ENCODE peak calls at places on chromosomes 16 and 17, in nine cellular contexts. E, A, L, X, I, K, Z, U and C are unnamed samples.
A peak's percentile ranks its signal among the peaks of the same experiment; 100 is the strongest.

GRCh38 chr16:68345351-68345810 is 34.6 kb downstream of the PRMT7 start:
- DNase-seq in E (no peak), A (no peak), L (no peak), X (no peak), I (no peak), K (no peak), Z (no peak), U (no peak), C (no peak)

GRCh38 chr16:57741660-57742191 is 6.2 kb downstream of the KATNB1 start:
- DNase-seq in E (no peak), A (no peak), L (no peak), X (no peak), I (peak; percentile 54), K (no peak), Z (no peak), U (no peak), C (peak; percentile 28)

GRCh38 chr16:11572301-11572995 is 14.3 kb downstream of the LITAF start:
- DNase-seq in E (no peak), A (no peak), L (no peak), X (no peak), I (no peak), K (no peak), Z (no peak), U (no peak), C (no peak)

GRCh38 chr17:40109471-40109824 is 9.1 kb upstream of the NR1D1 start:
- DNase-seq in E (no peak), A (no peak), L (no peak), X (no peak), I (no peak), K (no peak), Z (no peak), U (no peak), C (no peak)

GRCh38 chr16:83901101-83901500 is 2.2 kb downstream of the MLYCD start:
- DNase-seq in E (peak; percentile 16), A (peak; percentile 11), L (no peak), X (no peak), I (no peak), K (no peak), Z (no peak), U (no peak), C (no peak)

GRCh38 chr17:29563816-29564215 is 3.0 kb downstream of the ABHD15 start:
- DNase-seq in E (no peak), A (no peak), L (no peak), X (no peak), I (no peak), K (no peak), Z (no peak), U (no peak), C (no peak)

GRCh38 chr16:23274968-23275367 is 27.1 kb upstream of the SCNN1B start:
- DNase-seq in E (no peak), A (peak; percentile 40), L (no peak), X (no peak), I (no peak), K (no peak), Z (no peak), U (no peak), C (peak; percentile 48)

GRCh38 chr16:51095114-51095872 is 55.8 kb downstream of the SALL1 start:
- DNase-seq in E (no peak), A (no peak), L (no peak), X (no peak), I (no peak), K (no peak), Z (no peak), U (no peak), C (no peak)

GRCh38 chr16:28838558-28838918 is 7.6 kb downstream of the TUFM start:
- DNase-seq in E (no peak), A (no peak), L (no peak), X (no peak), I (no peak), K (no peak), Z (no peak), U (no peak), C (no peak)

GRCh38 chr16:28836761-28837064 is 9.4 kb downstream of the TUFM start:
- DNase-seq in E (no peak), A (no peak), L (no peak), X (no peak), I (no peak), K (no peak), Z (no peak), U (no peak), C (no peak)

GRCh38 chr16:28839899-28840298 is 6.2 kb downstream of the TUFM start:
- DNase-seq in E (no peak), A (no peak), L (no peak), X (no peak), I (no peak), K (no peak), Z (no peak), U (no peak), C (no peak)

GRCh38 chr16:28837672-28838557 is 8.2 kb downstream of the TUFM start:
- DNase-seq in E (no peak), A (no peak), L (no peak), X (no peak), I (no peak), K (no peak), Z (no peak), U (no peak), C (no peak)

DNA sequence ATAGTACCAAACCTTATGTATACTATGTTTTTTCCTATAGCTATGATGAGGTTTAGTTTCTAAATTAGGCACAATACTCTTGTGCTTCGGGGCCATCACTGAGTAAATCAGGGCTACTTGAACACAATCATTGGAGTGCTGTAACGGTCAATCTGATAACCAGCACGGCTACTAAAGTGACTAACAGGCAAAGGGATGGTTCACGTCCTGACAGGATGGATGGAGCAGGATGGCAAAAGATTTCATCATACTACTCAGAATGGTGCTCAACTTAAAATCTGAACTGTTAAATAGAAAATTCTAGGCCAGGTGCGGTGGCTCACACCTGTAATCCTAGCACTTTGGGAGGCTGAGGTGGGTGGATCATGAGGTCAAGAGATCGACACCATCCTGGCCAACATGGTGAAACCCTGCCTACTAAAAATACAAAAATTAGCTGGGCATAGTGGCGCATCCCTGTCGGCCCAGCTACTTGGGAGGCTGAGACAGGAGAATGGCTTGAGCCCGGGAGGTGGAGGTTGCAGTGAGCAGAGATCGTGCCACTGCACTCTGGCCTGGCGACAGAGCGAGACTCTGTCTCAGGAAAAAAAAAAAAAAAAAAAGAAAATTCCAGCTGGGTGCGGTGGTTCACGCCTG is 7.0 kb downstream of the TUFM start:
- DNase-seq in E (no peak), A (no peak), L (no peak), X (no peak), I (no peak), K (no peak), Z (no peak), U (peak; percentile 14), C (no peak)
- TF ChIP-seq CTCF in E (no peak), A (no peak), L (no peak), X (no peak), I (no peak), K (no peak), Z (no peak), U (no peak), C (no peak)

GRCh38 chr17:61702450-61702849 is 111.4 kb upstream of the NACA2 start:
- DNase-seq in E (no peak), A (no peak), L (no peak), X (no peak), I (no peak), K (no peak), Z (no peak), U (no peak), C (no peak)

GRCh38 chr17:61709567-61709966 is 118.5 kb upstream of the NACA2 start:
- DNase-seq in E (no peak), A (no peak), L (no peak), X (no peak), I (no peak), K (no peak), Z (no peak), U (no peak), C (no peak)

GRCh38 chr17:61701334-61701733 is 110.3 kb upstream of the NACA2 start:
- DNase-seq in E (no peak), A (no peak), L (no peak), X (no peak), I (no peak), K (no peak), Z (no peak), U (no peak), C (no peak)

GRCh38 chr17:61701978-61702377 is 111.0 kb upstream of the NACA2 start:
- DNase-seq in E (no peak), A (no peak), L (no peak), X (no peak), I (no peak), K (no peak), Z (no peak), U (no peak), C (no peak)

DNA sequence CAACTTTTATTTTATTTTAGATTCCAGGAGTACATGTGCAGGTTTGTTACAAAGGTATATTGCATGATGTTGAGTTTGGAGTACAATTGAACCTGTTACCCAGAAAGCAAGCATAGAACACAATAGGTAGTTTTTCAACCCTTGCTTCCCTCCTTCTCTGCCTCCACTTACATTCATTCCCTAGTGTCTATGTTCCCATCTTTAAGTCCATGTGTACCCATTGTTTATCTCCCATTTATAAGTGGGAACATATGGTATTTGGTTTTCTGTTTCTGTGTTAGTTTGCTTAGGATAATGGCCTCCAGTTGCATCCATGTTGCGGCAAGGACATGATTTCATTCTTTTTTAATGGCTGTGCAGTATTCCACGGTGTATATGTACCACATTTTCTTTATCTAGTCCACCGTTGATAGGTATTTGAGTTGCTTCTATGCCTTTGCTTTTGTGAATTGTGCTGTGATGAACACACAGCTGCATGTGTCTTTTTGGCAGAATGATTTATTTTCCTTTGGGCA is 114.0 kb upstream of the NACA2 start:
- DNase-seq in E (no peak), A (no peak), L (no peak), X (no peak), I (no peak), K (no peak), Z (no peak), U (no peak), C (no peak)
- TF ChIP-seq CTCF in E (no peak), A (no peak), L (no peak), X (no peak), I (no peak), K (no peak), Z (no peak), U (no peak), C (no peak)

DNA sequence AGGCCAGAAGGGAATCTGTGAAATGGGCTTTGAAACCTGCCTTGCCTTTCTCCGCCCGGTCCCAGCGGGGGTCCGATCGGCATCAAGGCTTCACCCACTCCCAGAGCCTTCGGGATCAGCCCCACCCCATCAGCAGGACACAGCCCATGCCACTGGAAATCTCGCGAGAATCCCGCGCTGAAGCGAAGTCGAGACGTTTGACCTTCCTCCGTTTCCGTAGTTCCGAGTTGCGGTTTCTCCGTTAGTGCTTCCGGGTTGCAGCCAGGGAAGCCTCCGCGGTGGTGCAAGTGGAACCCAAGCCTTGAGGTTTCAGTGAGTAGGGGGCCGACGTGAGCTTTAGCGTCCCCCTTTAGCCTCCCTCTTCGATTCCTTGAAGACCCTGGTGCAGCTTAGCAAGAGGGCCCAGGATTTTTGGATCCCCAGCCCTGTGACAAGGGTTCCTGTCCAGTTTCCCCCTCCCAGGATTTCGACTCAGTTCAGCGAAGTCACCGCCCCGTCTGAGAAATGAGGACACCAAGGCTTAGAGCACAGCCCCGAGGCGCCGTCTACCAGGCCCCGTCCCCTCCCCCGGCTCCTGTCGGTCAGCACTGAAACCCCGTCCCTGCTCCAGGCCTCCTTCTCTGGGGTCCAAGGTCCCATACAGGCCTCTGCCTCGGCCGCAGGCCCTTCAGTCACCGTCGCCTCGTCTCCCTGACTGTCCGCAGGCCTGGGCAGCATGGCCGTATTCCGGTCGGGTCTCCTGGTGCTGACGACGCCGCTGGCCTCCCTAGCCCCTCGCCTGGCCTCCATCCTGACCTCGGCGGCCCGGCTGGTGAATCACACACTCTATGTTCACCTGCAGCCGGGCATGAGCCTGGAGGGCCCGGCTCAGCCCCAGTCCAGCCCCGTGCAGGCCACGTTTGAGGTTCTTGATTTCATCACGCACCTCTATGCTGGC is at the start of gene COASY:
- DNase-seq in E (peak; percentile 85), A (peak; percentile 93), L (peak; percentile 94), X (peak; percentile 95), I (peak; percentile 98), K (peak; percentile 93), Z (peak; percentile 95), U (peak; percentile 98), C (peak; percentile 99)
- TF ChIP-seq CTCF in E (no peak), A (no peak), L (no peak), X (no peak), I (no peak), K (no peak), Z (no peak), U (no peak), C (no peak)

DNA sequence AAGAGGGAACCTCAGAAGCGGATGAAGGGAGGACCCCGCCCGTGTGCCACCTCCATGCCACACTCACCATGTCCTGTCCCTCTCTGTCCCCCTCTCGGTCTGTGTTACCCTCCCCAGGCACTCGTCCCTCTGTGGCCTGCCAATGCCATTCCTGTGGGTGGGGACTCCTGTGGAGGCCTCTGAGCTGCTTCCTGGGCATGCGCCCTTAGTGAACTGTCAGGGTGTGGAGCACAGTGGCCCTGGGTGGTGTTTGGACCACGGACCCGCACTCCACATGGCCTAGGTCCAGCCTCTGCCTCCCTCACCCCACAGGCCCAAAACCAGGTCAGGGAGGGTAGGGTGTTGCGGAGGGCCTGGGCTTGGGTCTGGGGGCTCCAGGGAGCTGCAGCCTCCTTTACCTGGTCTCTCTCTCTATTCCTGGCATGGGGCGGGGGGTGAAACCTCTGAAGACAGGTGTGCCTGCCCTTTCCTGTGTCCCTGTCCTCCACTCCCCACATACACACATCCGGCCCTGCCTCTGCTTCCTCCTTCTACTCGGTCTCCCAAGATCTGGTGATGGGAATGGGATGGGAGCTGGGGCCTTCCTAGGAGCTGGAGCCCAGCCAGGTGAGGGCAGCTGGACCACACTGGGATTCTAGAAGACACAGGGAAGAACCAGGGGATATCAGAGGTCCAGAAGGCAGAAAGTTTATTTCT is 11.5 kb upstream of the PKMYT1 start:
- DNase-seq in E (no peak), A (no peak), L (no peak), X (no peak), I (no peak), K (no peak), Z (no peak), U (no peak), C (no peak)
- TF ChIP-seq CTCF in E (no peak), A (no peak), L (no peak), X (no peak), I (no peak), K (no peak), Z (no peak), U (no peak), C (no peak)